ENCODE peak calls at places on chromosome 10, in six cellular contexts. One of them, this sample, is unnamed.

GRCh38 chr10:5565205-5565545 is 40.4 kb downstream of the CALML3 start:
- DNase-seq in NCI-H460: no peak
- DNase-seq in activated CD8-positive, alpha-beta memory T cell treated with anti-CD3 and anti-CD28 coated beads, Interleukin-2, amount 50 U/mL, for 48 hours: no peak
- DNase-seq in nephron progenitor cell: no peak
- DNase-seq in NK-92 treated with Interleukin-12 subunit alpha and Interleukin-12 subunit beta, amount 100 ng/mL, for 24 hours: no peak
- DNase-seq in Caki2: no peak
- DNase-seq in this sample: no peak

GRCh38 chr10:47190301-47190700 is 109.7 kb upstream of the GDF10 start:
- DNase-seq in NCI-H460: no peak
- DNase-seq in activated CD8-positive, alpha-beta memory T cell treated with anti-CD3 and anti-CD28 coated beads, Interleukin-2, amount 50 U/mL, for 48 hours: no peak
- DNase-seq in nephron progenitor cell: no peak
- DNase-seq in NK-92 treated with Interleukin-12 subunit alpha and Interleukin-12 subunit beta, amount 100 ng/mL, for 24 hours: no peak
- DNase-seq in Caki2: no peak
- DNase-seq in this sample: peak

GRCh38 chr10:67839957-67840356 is 2.0 kb upstream of the DNAJC12 start:
- DNase-seq in NCI-H460: no peak
- DNase-seq in activated CD8-positive, alpha-beta memory T cell treated with anti-CD3 and anti-CD28 coated beads, Interleukin-2, amount 50 U/mL, for 48 hours: no peak
- DNase-seq in nephron progenitor cell: no peak
- DNase-seq in NK-92 treated with Interleukin-12 subunit alpha and Interleukin-12 subunit beta, amount 100 ng/mL, for 24 hours: no peak
- DNase-seq in Caki2: no peak
- DNase-seq in this sample: no peak

GRCh38 chr10:104337527-104337984 is 709 bp downstream of the ITPRIP start:
- DNase-seq in NCI-H460: no peak
- DNase-seq in activated CD8-positive, alpha-beta memory T cell treated with anti-CD3 and anti-CD28 coated beads, Interleukin-2, amount 50 U/mL, for 48 hours: no peak
- DNase-seq in nephron progenitor cell: no peak
- DNase-seq in NK-92 treated with Interleukin-12 subunit alpha and Interleukin-12 subunit beta, amount 100 ng/mL, for 24 hours: no peak
- DNase-seq in Caki2: no peak
- DNase-seq in this sample: peak

GRCh38 chr10:52653510-52653909 is 119.1 kb downstream of the MBL2 start:
- DNase-seq in NCI-H460: no peak
- DNase-seq in activated CD8-positive, alpha-beta memory T cell treated with anti-CD3 and anti-CD28 coated beads, Interleukin-2, amount 50 U/mL, for 48 hours: no peak
- DNase-seq in nephron progenitor cell: no peak
- DNase-seq in NK-92 treated with Interleukin-12 subunit alpha and Interleukin-12 subunit beta, amount 100 ng/mL, for 24 hours: no peak
- DNase-seq in Caki2: no peak
- DNase-seq in this sample: no peak

GRCh38 chr10:31358688-31359330 is 39.8 kb downstream of the ZEB1 start:
- DNase-seq in NCI-H460: no peak
- DNase-seq in activated CD8-positive, alpha-beta memory T cell treated with anti-CD3 and anti-CD28 coated beads, Interleukin-2, amount 50 U/mL, for 48 hours: no peak
- DNase-seq in nephron progenitor cell: no peak
- DNase-seq in NK-92 treated with Interleukin-12 subunit alpha and Interleukin-12 subunit beta, amount 100 ng/mL, for 24 hours: no peak
- DNase-seq in Caki2: no peak
- DNase-seq in this sample: no peak

GRCh38 chr10:1643911-1644810 is 93.2 kb downstream of the ADARB2 start:
- DNase-seq in NCI-H460: no peak
- DNase-seq in activated CD8-positive, alpha-beta memory T cell treated with anti-CD3 and anti-CD28 coated beads, Interleukin-2, amount 50 U/mL, for 48 hours: no peak
- DNase-seq in nephron progenitor cell: no peak
- DNase-seq in NK-92 treated with Interleukin-12 subunit alpha and Interleukin-12 subunit beta, amount 100 ng/mL, for 24 hours: no peak
- DNase-seq in Caki2: no peak
- DNase-seq in this sample: no peak

GRCh38 chr10:93074137-93074596 is 474 bp downstream of the CYP26A1 start:
- DNase-seq in NCI-H460: peak
- DNase-seq in activated CD8-positive, alpha-beta memory T cell treated with anti-CD3 and anti-CD28 coated beads, Interleukin-2, amount 50 U/mL, for 48 hours: no peak
- DNase-seq in nephron progenitor cell: peak
- DNase-seq in NK-92 treated with Interleukin-12 subunit alpha and Interleukin-12 subunit beta, amount 100 ng/mL, for 24 hours: no peak
- DNase-seq in Caki2: peak
- DNase-seq in this sample: no peak

GRCh38 chr10:103734731-103735130 is 120.6 kb downstream of the SH3PXD2A start:
- DNase-seq in NCI-H460: no peak
- DNase-seq in activated CD8-positive, alpha-beta memory T cell treated with anti-CD3 and anti-CD28 coated beads, Interleukin-2, amount 50 U/mL, for 48 hours: no peak
- DNase-seq in nephron progenitor cell: no peak
- DNase-seq in NK-92 treated with Interleukin-12 subunit alpha and Interleukin-12 subunit beta, amount 100 ng/mL, for 24 hours: no peak
- DNase-seq in Caki2: no peak
- DNase-seq in this sample: no peak

GRCh38 chr10:132500781-132501415 is 36.7 kb upstream of the INPP5A start:
- DNase-seq in NCI-H460: no peak
- DNase-seq in activated CD8-positive, alpha-beta memory T cell treated with anti-CD3 and anti-CD28 coated beads, Interleukin-2, amount 50 U/mL, for 48 hours: no peak
- DNase-seq in nephron progenitor cell: no peak
- DNase-seq in NK-92 treated with Interleukin-12 subunit alpha and Interleukin-12 subunit beta, amount 100 ng/mL, for 24 hours: no peak
- DNase-seq in Caki2: no peak
- DNase-seq in this sample: no peak

GRCh38 chr10:8321990-8322389 is 267.5 kb downstream of the GATA3 start:
- DNase-seq in NCI-H460: no peak
- DNase-seq in activated CD8-positive, alpha-beta memory T cell treated with anti-CD3 and anti-CD28 coated beads, Interleukin-2, amount 50 U/mL, for 48 hours: no peak
- DNase-seq in nephron progenitor cell: no peak
- DNase-seq in NK-92 treated with Interleukin-12 subunit alpha and Interleukin-12 subunit beta, amount 100 ng/mL, for 24 hours: no peak
- DNase-seq in Caki2: no peak
- DNase-seq in this sample: no peak

GRCh38 chr10:11760861-11761260 is 18.7 kb downstream of the ECHDC3 start:
- DNase-seq in NCI-H460: no peak
- DNase-seq in activated CD8-positive, alpha-beta memory T cell treated with anti-CD3 and anti-CD28 coated beads, Interleukin-2, amount 50 U/mL, for 48 hours: no peak
- DNase-seq in nephron progenitor cell: no peak
- DNase-seq in NK-92 treated with Interleukin-12 subunit alpha and Interleukin-12 subunit beta, amount 100 ng/mL, for 24 hours: no peak
- DNase-seq in Caki2: no peak
- DNase-seq in this sample: no peak

GRCh38 chr10:103540722-103541121 is 47.2 kb downstream of the NEURL1 start:
- DNase-seq in NCI-H460: no peak
- DNase-seq in activated CD8-positive, alpha-beta memory T cell treated with anti-CD3 and anti-CD28 coated beads, Interleukin-2, amount 50 U/mL, for 48 hours: no peak
- DNase-seq in nephron progenitor cell: no peak
- DNase-seq in NK-92 treated with Interleukin-12 subunit alpha and Interleukin-12 subunit beta, amount 100 ng/mL, for 24 hours: no peak
- DNase-seq in Caki2: no peak
- DNase-seq in this sample: no peak

GRCh38 chr10:112475565-112476233 is 28.7 kb downstream of the VTI1A start:
- DNase-seq in NCI-H460: no peak
- DNase-seq in activated CD8-positive, alpha-beta memory T cell treated with anti-CD3 and anti-CD28 coated beads, Interleukin-2, amount 50 U/mL, for 48 hours: no peak
- DNase-seq in nephron progenitor cell: no peak
- DNase-seq in NK-92 treated with Interleukin-12 subunit alpha and Interleukin-12 subunit beta, amount 100 ng/mL, for 24 hours: no peak
- DNase-seq in Caki2: no peak
- DNase-seq in this sample: peak

GRCh38 chr10:125144693-125145623 is 15.4 kb downstream of the CTBP2 start:
- DNase-seq in NCI-H460: no peak
- DNase-seq in activated CD8-positive, alpha-beta memory T cell treated with anti-CD3 and anti-CD28 coated beads, Interleukin-2, amount 50 U/mL, for 48 hours: no peak
- DNase-seq in nephron progenitor cell: no peak
- DNase-seq in NK-92 treated with Interleukin-12 subunit alpha and Interleukin-12 subunit beta, amount 100 ng/mL, for 24 hours: no peak
- DNase-seq in Caki2: no peak
- DNase-seq in this sample: peak

GRCh38 chr10:70673929-70674559 is 1.7 kb downstream of the ADAMTS14 start:
- DNase-seq in NCI-H460: no peak
- DNase-seq in activated CD8-positive, alpha-beta memory T cell treated with anti-CD3 and anti-CD28 coated beads, Interleukin-2, amount 50 U/mL, for 48 hours: no peak
- DNase-seq in nephron progenitor cell: no peak
- DNase-seq in NK-92 treated with Interleukin-12 subunit alpha and Interleukin-12 subunit beta, amount 100 ng/mL, for 24 hours: no peak
- DNase-seq in Caki2: no peak
- DNase-seq in this sample: no peak

GRCh38 chr10:35937538-35937937 is 295.4 kb upstream of the FZD8 start:
- DNase-seq in NCI-H460: no peak
- DNase-seq in activated CD8-positive, alpha-beta memory T cell treated with anti-CD3 and anti-CD28 coated beads, Interleukin-2, amount 50 U/mL, for 48 hours: no peak
- DNase-seq in nephron progenitor cell: no peak
- DNase-seq in NK-92 treated with Interleukin-12 subunit alpha and Interleukin-12 subunit beta, amount 100 ng/mL, for 24 hours: no peak
- DNase-seq in Caki2: no peak
- DNase-seq in this sample: no peak

GRCh38 chr10:7797582-7797981 is 9.6 kb downstream of the ATP5F1C start:
- DNase-seq in NCI-H460: no peak
- DNase-seq in activated CD8-positive, alpha-beta memory T cell treated with anti-CD3 and anti-CD28 coated beads, Interleukin-2, amount 50 U/mL, for 48 hours: no peak
- DNase-seq in nephron progenitor cell: no peak
- DNase-seq in NK-92 treated with Interleukin-12 subunit alpha and Interleukin-12 subunit beta, amount 100 ng/mL, for 24 hours: no peak
- DNase-seq in Caki2: peak
- DNase-seq in this sample: peak

GRCh38 chr10:11319990-11320602 is 291.4 kb downstream of the USP6NL start:
- DNase-seq in NCI-H460: no peak
- DNase-seq in activated CD8-positive, alpha-beta memory T cell treated with anti-CD3 and anti-CD28 coated beads, Interleukin-2, amount 50 U/mL, for 48 hours: peak
- DNase-seq in nephron progenitor cell: no peak
- DNase-seq in NK-92 treated with Interleukin-12 subunit alpha and Interleukin-12 subunit beta, amount 100 ng/mL, for 24 hours: no peak
- DNase-seq in Caki2: no peak
- DNase-seq in this sample: no peak

GRCh38 chr10:30384791-30385201 is 35.7 kb upstream of the MTPAP start:
- DNase-seq in NCI-H460: peak
- DNase-seq in activated CD8-positive, alpha-beta memory T cell treated with anti-CD3 and anti-CD28 coated beads, Interleukin-2, amount 50 U/mL, for 48 hours: no peak
- DNase-seq in nephron progenitor cell: no peak
- DNase-seq in NK-92 treated with Interleukin-12 subunit alpha and Interleukin-12 subunit beta, amount 100 ng/mL, for 24 hours: no peak
- DNase-seq in Caki2: peak
- DNase-seq in this sample: peak

GRCh38 chr10:125692932-125693847 is 10.2 kb upstream of the TEX36 start:
- DNase-seq in NCI-H460: no peak
- DNase-seq in activated CD8-positive, alpha-beta memory T cell treated with anti-CD3 and anti-CD28 coated beads, Interleukin-2, amount 50 U/mL, for 48 hours: no peak
- DNase-seq in nephron progenitor cell: no peak
- DNase-seq in NK-92 treated with Interleukin-12 subunit alpha and Interleukin-12 subunit beta, amount 100 ng/mL, for 24 hours: no peak
- DNase-seq in Caki2: no peak
- DNase-seq in this sample: no peak

GRCh38 chr10:101889256-101890210 is 45.9 kb upstream of the KCNIP2 start:
- DNase-seq in NCI-H460: peak
- DNase-seq in activated CD8-positive, alpha-beta memory T cell treated with anti-CD3 and anti-CD28 coated beads, Interleukin-2, amount 50 U/mL, for 48 hours: peak
- DNase-seq in nephron progenitor cell: peak
- DNase-seq in NK-92 treated with Interleukin-12 subunit alpha and Interleukin-12 subunit beta, amount 100 ng/mL, for 24 hours: peak
- DNase-seq in Caki2: peak
- DNase-seq in this sample: peak

GRCh38 chr10:103111918-103112877 is 80.9 kb downstream of the NT5C2 start:
- DNase-seq in NCI-H460: no peak
- DNase-seq in activated CD8-positive, alpha-beta memory T cell treated with anti-CD3 and anti-CD28 coated beads, Interleukin-2, amount 50 U/mL, for 48 hours: no peak
- DNase-seq in nephron progenitor cell: no peak
- DNase-seq in NK-92 treated with Interleukin-12 subunit alpha and Interleukin-12 subunit beta, amount 100 ng/mL, for 24 hours: no peak
- DNase-seq in Caki2: no peak
- DNase-seq in this sample: no peak

GRCh38 chr10:68792115-68792514 is 35.2 kb upstream of the STOX1 start:
- DNase-seq in NCI-H460: no peak
- DNase-seq in activated CD8-positive, alpha-beta memory T cell treated with anti-CD3 and anti-CD28 coated beads, Interleukin-2, amount 50 U/mL, for 48 hours: no peak
- DNase-seq in nephron progenitor cell: no peak
- DNase-seq in NK-92 treated with Interleukin-12 subunit alpha and Interleukin-12 subunit beta, amount 100 ng/mL, for 24 hours: no peak
- DNase-seq in Caki2: no peak
- DNase-seq in this sample: peak

GRCh38 chr10:102231357-102232318 is 5.5 kb downstream of the ELOVL3 start:
- DNase-seq in NCI-H460: peak
- DNase-seq in activated CD8-positive, alpha-beta memory T cell treated with anti-CD3 and anti-CD28 coated beads, Interleukin-2, amount 50 U/mL, for 48 hours: peak
- DNase-seq in nephron progenitor cell: peak
- DNase-seq in NK-92 treated with Interleukin-12 subunit alpha and Interleukin-12 subunit beta, amount 100 ng/mL, for 24 hours: no peak
- DNase-seq in Caki2: no peak
- DNase-seq in this sample: peak

GRCh38 chr10:18497955-18498354 is 153.4 kb downstream of the NSUN6 start:
- DNase-seq in NCI-H460: no peak
- DNase-seq in activated CD8-positive, alpha-beta memory T cell treated with anti-CD3 and anti-CD28 coated beads, Interleukin-2, amount 50 U/mL, for 48 hours: no peak
- DNase-seq in nephron progenitor cell: no peak
- DNase-seq in NK-92 treated with Interleukin-12 subunit alpha and Interleukin-12 subunit beta, amount 100 ng/mL, for 24 hours: no peak
- DNase-seq in Caki2: no peak
- DNase-seq in this sample: no peak

GRCh38 chr10:71292624-71293445 is 26.2 kb upstream of the SLC29A3 start:
- DNase-seq in NCI-H460: no peak
- DNase-seq in activated CD8-positive, alpha-beta memory T cell treated with anti-CD3 and anti-CD28 coated beads, Interleukin-2, amount 50 U/mL, for 48 hours: no peak
- DNase-seq in nephron progenitor cell: no peak
- DNase-seq in NK-92 treated with Interleukin-12 subunit alpha and Interleukin-12 subunit beta, amount 100 ng/mL, for 24 hours: no peak
- DNase-seq in Caki2: no peak
- DNase-seq in this sample: no peak

GRCh38 chr10:122344741-122345258 is 29.7 kb upstream of the PLEKHA1 start:
- DNase-seq in NCI-H460: no peak
- DNase-seq in activated CD8-positive, alpha-beta memory T cell treated with anti-CD3 and anti-CD28 coated beads, Interleukin-2, amount 50 U/mL, for 48 hours: no peak
- DNase-seq in nephron progenitor cell: no peak
- DNase-seq in NK-92 treated with Interleukin-12 subunit alpha and Interleukin-12 subunit beta, amount 100 ng/mL, for 24 hours: no peak
- DNase-seq in Caki2: peak
- DNase-seq in this sample: peak

GRCh38 chr10:4215963-4216575 is 431.1 kb upstream of the KLF6 start:
- DNase-seq in NCI-H460: no peak
- DNase-seq in activated CD8-positive, alpha-beta memory T cell treated with anti-CD3 and anti-CD28 coated beads, Interleukin-2, amount 50 U/mL, for 48 hours: no peak
- DNase-seq in nephron progenitor cell: no peak
- DNase-seq in NK-92 treated with Interleukin-12 subunit alpha and Interleukin-12 subunit beta, amount 100 ng/mL, for 24 hours: no peak
- DNase-seq in Caki2: no peak
- DNase-seq in this sample: no peak

GRCh38 chr10:84542552-84542951 is 214.2 kb downstream of the CCSER2 start:
- DNase-seq in NCI-H460: no peak
- DNase-seq in activated CD8-positive, alpha-beta memory T cell treated with anti-CD3 and anti-CD28 coated beads, Interleukin-2, amount 50 U/mL, for 48 hours: no peak
- DNase-seq in nephron progenitor cell: no peak
- DNase-seq in NK-92 treated with Interleukin-12 subunit alpha and Interleukin-12 subunit beta, amount 100 ng/mL, for 24 hours: no peak
- DNase-seq in Caki2: no peak
- DNase-seq in this sample: no peak

GRCh38 chr10:67621834-67622233 is 74.2 kb downstream of the CTNNA3 start:
- DNase-seq in NCI-H460: no peak
- DNase-seq in activated CD8-positive, alpha-beta memory T cell treated with anti-CD3 and anti-CD28 coated beads, Interleukin-2, amount 50 U/mL, for 48 hours: no peak
- DNase-seq in nephron progenitor cell: no peak
- DNase-seq in NK-92 treated with Interleukin-12 subunit alpha and Interleukin-12 subunit beta, amount 100 ng/mL, for 24 hours: no peak
- DNase-seq in Caki2: no peak
- DNase-seq in this sample: no peak

GRCh38 chr10:118116555-118117311 is 70.0 kb upstream of the RAB11FIP2 start:
- DNase-seq in NCI-H460: no peak
- DNase-seq in activated CD8-positive, alpha-beta memory T cell treated with anti-CD3 and anti-CD28 coated beads, Interleukin-2, amount 50 U/mL, for 48 hours: no peak
- DNase-seq in nephron progenitor cell: peak
- DNase-seq in NK-92 treated with Interleukin-12 subunit alpha and Interleukin-12 subunit beta, amount 100 ng/mL, for 24 hours: no peak
- DNase-seq in Caki2: peak
- DNase-seq in this sample: no peak

GRCh38 chr10:130018730-130019185 is 54.7 kb upstream of the EBF3 start:
- DNase-seq in NCI-H460: no peak
- DNase-seq in activated CD8-positive, alpha-beta memory T cell treated with anti-CD3 and anti-CD28 coated beads, Interleukin-2, amount 50 U/mL, for 48 hours: no peak
- DNase-seq in nephron progenitor cell: no peak
- DNase-seq in NK-92 treated with Interleukin-12 subunit alpha and Interleukin-12 subunit beta, amount 100 ng/mL, for 24 hours: no peak
- DNase-seq in Caki2: no peak
- DNase-seq in this sample: no peak

This sample was measured in HT-29.